ENCODE peak calls at places on chromosomes 16 and 17, in nine cellular contexts. U is dorsolateral prefrontal cortex; Z is SK-N-SH; P is kidney tubule cell; R is NCI-H1048; S is activated CD8-positive, alpha-beta T cell treated with anti-CD3 and anti-CD28 coated beads, Interleukin-2, amount 10 ng/mL, durations not matched to agents 7 days and 5 days; C is cardiac fibroblast; T is activated T-cell treated with anti-CD3 and anti-CD28 coated beads, Interleukin-2, amount 50 U/mL, for 72 hours; Y is renal cortical epithelial cell. H is an unnamed sample.

GRCh38 chr16:3945751-3946603 is 65.5 kb upstream of the CREBBP start:
- DNase-seq in R (no peak), Z (no peak), T (no peak), P (peak), C (peak), S (no peak), Y (peak), U (no peak), H (no peak)

GRCh38 chr16:4987250-4987579 is 29.1 kb downstream of the SEC14L5 start:
- DNase-seq in T (no peak), C (no peak), S (no peak), P (no peak), Y (no peak), Z (no peak), R (no peak), U (no peak), H (no peak)

GRCh38 chr17:40309031-40309937 is at the start of gene RARA:
- DNase-seq in U (no peak), Z (peak), T (no peak), C (no peak), S (no peak), P (peak), Y (no peak), R (no peak), H (peak)

GRCh38 chr16:17431012-17431411 is 39.7 kb downstream of the XYLT1 start:
- DNase-seq in S (no peak), R (no peak), T (no peak), C (peak), U (no peak), Z (no peak), Y (no peak), P (no peak), H (no peak)

GRCh38 chr16:88763502-88764053 is 21.4 kb downstream of the PIEZO1 start:
- DNase-seq in C (no peak), Z (no peak), S (no peak), P (peak), R (no peak), U (no peak), T (no peak), Y (peak), H (no peak)

GRCh38 chr17:29162082-29162908 is 17.9 kb downstream of the MYO18A start:
- DNase-seq in R (no peak), P (no peak), T (no peak), S (no peak), U (peak), Y (no peak), Z (no peak), C (no peak), H (no peak)

GRCh38 chr17:45370949-45371413 is 54.2 kb upstream of the MAP3K14 start:
- DNase-seq in U (no peak), Z (no peak), P (no peak), C (peak), T (no peak), S (no peak), Y (peak), R (no peak), H (no peak)

GRCh38 chr17:806346-807145 is 24.4 kb downstream of the MRM3 start:
- DNase-seq in S (no peak), T (no peak), C (no peak), R (no peak), Y (no peak), U (no peak), P (no peak), Z (no peak), H (no peak)

GRCh38 chr16:56041556-56042140 is 149.6 kb upstream of the GNAO1 start:
- DNase-seq in R (no peak), T (peak), U (no peak), Y (peak), Z (peak), C (peak), P (peak), S (peak), H (peak)

GRCh38 chr16:88651276-88651988 is 579 bp upstream of the CYBA start:
- DNase-seq in U (no peak), P (peak), T (peak), S (peak), C (peak), Y (peak), Z (peak), R (no peak), H (peak)

GRCh38 chr17:17874478-17874877 is 37.7 kb upstream of the SREBF1 start:
- DNase-seq in U (no peak), Z (no peak), S (no peak), T (no peak), C (peak), R (no peak), P (peak), Y (peak), H (no peak)

GRCh38 chr17:71790791-71791190 is 330.0 kb upstream of the SOX9 start:
- DNase-seq in C (peak), Y (no peak), P (no peak), Z (no peak), R (no peak), T (no peak), U (no peak), S (no peak), H (no peak)

GRCh38 chr16:3819741-3820724 is 60.5 kb downstream of the CREBBP start:
- DNase-seq in T (no peak), U (no peak), P (peak), Z (peak), R (peak), Y (peak), S (no peak), C (peak), H (peak)

GRCh38 chr16:84854759-84855158 is 35.0 kb downstream of the CRISPLD2 start:
- DNase-seq in P (no peak), T (no peak), S (no peak), C (peak), U (no peak), Y (peak), R (no peak), Z (no peak), H (no peak)

GRCh38 chr16:86922311-86922710 is 344.0 kb downstream of the FOXL1 start:
- DNase-seq in P (no peak), U (no peak), Z (no peak), S (no peak), Y (no peak), C (no peak), T (no peak), R (no peak), H (no peak)

H was measured in immature natural killer cell.